ENCODE peak calls at places on chromosomes 16 and 17, in five cellular contexts. T, V, M, K and Y are unnamed samples.

GRCh38 chr17:13332207-13332606 is 269.5 kb downstream of the HS3ST3A1 start:
- DNase-seq in K (no peak), T (no peak), V (no peak), M (no peak), Y (no peak)

GRCh38 chr17:7883781-7884386 is 4.7 kb upstream of the CHD3 start:
- DNase-seq in M (peak), T (peak), K (no peak), V (no peak), Y (peak)

GRCh38 chr16:66420396-66420795 is 6.7 kb upstream of the BEAN1 start:
- DNase-seq in K (no peak), V (no peak), T (no peak), M (no peak), Y (no peak)

GRCh38 chr17:19482571-19482970 is 51.1 kb upstream of the SLC47A1 start:
- DNase-seq in T (no peak), V (no peak), K (no peak), M (no peak), Y (no peak)

GRCh38 chr16:19431636-19432340 is 14.1 kb downstream of the TMC5 start:
- DNase-seq in K (no peak), T (no peak), V (no peak), M (no peak), Y (no peak)

GRCh38 chr16:56542039-56542438 is 22.2 kb upstream of the BBS2 start:
- DNase-seq in M (no peak), T (no peak), K (no peak), V (no peak), Y (no peak)

GRCh38 chr16:24583494-24583893 is 44.1 kb downstream of the RBBP6 start:
- DNase-seq in K (no peak), T (no peak), M (no peak), V (no peak), Y (no peak)

GRCh38 chr17:72661093-72661944 is 431.2 kb downstream of the SLC39A11 start:
- DNase-seq in M (no peak), T (no peak), V (no peak), K (no peak), Y (no peak)

GRCh38 chr17:42122371-42123303 is at the start of gene HSPB9:
- DNase-seq in M (no peak), T (no peak), K (no peak), V (peak), Y (no peak)

GRCh38 chr17:63545302-63545928 is 4.9 kb upstream of the DCAF7 start:
- DNase-seq in M (no peak), K (no peak), V (no peak), T (no peak), Y (no peak)

GRCh38 chr17:69320908-69321238 is 6.1 kb downstream of the ABCA5 start:
- DNase-seq in V (no peak), K (no peak), M (no peak), T (no peak), Y (no peak)

GRCh38 chr17:76266244-76266938 is 1.2 kb downstream of the UBALD2 start:
- DNase-seq in T (no peak), V (no peak), K (no peak), M (no peak), Y (no peak)

GRCh38 chr17:48262982-48263586 is 155.5 kb downstream of the SNX11 start:
- DNase-seq in M (no peak), K (no peak), T (no peak), V (no peak), Y (no peak)

GRCh38 chr16:54027126-54027922 is 259.3 kb downstream of the IRX3 start:
- DNase-seq in M (no peak), T (no peak), V (no peak), K (no peak), Y (no peak)

GRCh38 chr16:35533683-35534082 is 2074.3 kb downstream of the TP53TG3F start:
- DNase-seq in V (no peak), T (no peak), K (no peak), M (no peak), Y (no peak)

GRCh38 chr17:62895650-62896301 is 70.3 kb upstream of the TANC2 start:
- DNase-seq in V (no peak), T (no peak), K (no peak), M (no peak), Y (no peak)

GRCh38 chr16:30843501-30843900 is 50.4 kb downstream of the BCL7C start:
- DNase-seq in M (no peak), T (no peak), V (no peak), K (no peak), Y (no peak)

GRCh38 chr16:72428611-72429376 is 256.8 kb upstream of the PMFBP1 start:
- DNase-seq in K (no peak), V (no peak), M (no peak), T (no peak), Y (no peak)

GRCh38 chr17:20315321-20315720 is 152.0 kb downstream of the LGALS9B start:
- DNase-seq in K (no peak), V (no peak), M (no peak), T (no peak), Y (no peak)